ENCODE peak calls at places on chromosomes 11 and 22, in ten cellular contexts. One of them, this sample, is unnamed.

GRCh38 chr11:35317253-35317652 is 102.1 kb downstream of the SLC1A2 start:
- DNase-seq in retinal pigment epithelial cell: no peak
- DNase-seq in cardiac fibroblast: no peak
- DNase-seq in PC-3: no peak
- DNase-seq in right atrium auricular region: no peak
- DNase-seq in AG04450: no peak
- DNase-seq in upper lobe of left lung: no peak
- DNase-seq in spleen: peak; percentile 67
- DNase-seq in fibroblast of pulmonary artery: no peak
- DNase-seq in CD8-positive, alpha-beta T cell: no peak
- DNase-seq in this sample: no peak

GRCh38 chr11:64263021-64263946 is 12.0 kb downstream of the PLCB3 start:
- DNase-seq in retinal pigment epithelial cell: no peak
- DNase-seq in cardiac fibroblast: peak; percentile 69
- DNase-seq in PC-3: no peak
- DNase-seq in right atrium auricular region: no peak
- DNase-seq in AG04450: no peak
- DNase-seq in upper lobe of left lung: no peak
- DNase-seq in spleen: peak; percentile 72
- DNase-seq in fibroblast of pulmonary artery: peak; percentile 60
- DNase-seq in CD8-positive, alpha-beta T cell: no peak
- DNase-seq in this sample: peak; percentile 71

GRCh38 chr11:118921121-118921928 is 4.4 kb downstream of the BCL9L start:
- DNase-seq in retinal pigment epithelial cell: peak; percentile 82
- DNase-seq in cardiac fibroblast: peak; percentile 96
- DNase-seq in PC-3: peak; percentile 77
- DNase-seq in right atrium auricular region: peak; percentile 91
- DNase-seq in AG04450: no peak
- DNase-seq in upper lobe of left lung: peak; percentile 87
- DNase-seq in spleen: peak; percentile 76
- DNase-seq in fibroblast of pulmonary artery: peak; percentile 96
- DNase-seq in CD8-positive, alpha-beta T cell: no peak
- DNase-seq in this sample: peak; percentile 70

GRCh38 chr22:19173047-19174035 is 5.2 kb downstream of the SLC25A1 start:
- DNase-seq in retinal pigment epithelial cell: no peak
- DNase-seq in cardiac fibroblast: peak; percentile 14
- DNase-seq in PC-3: no peak
- DNase-seq in right atrium auricular region: no peak
- DNase-seq in AG04450: no peak
- DNase-seq in upper lobe of left lung: no peak
- DNase-seq in spleen: peak; percentile 74
- DNase-seq in fibroblast of pulmonary artery: no peak
- DNase-seq in CD8-positive, alpha-beta T cell: no peak
- DNase-seq in this sample: no peak

GRCh38 chr22:37141476-37141875 is 8.2 kb downstream of the IL2RB start:
- DNase-seq in retinal pigment epithelial cell: no peak
- DNase-seq in cardiac fibroblast: no peak
- DNase-seq in PC-3: no peak
- DNase-seq in right atrium auricular region: no peak
- DNase-seq in AG04450: no peak
- DNase-seq in upper lobe of left lung: no peak
- DNase-seq in spleen: no peak
- DNase-seq in fibroblast of pulmonary artery: no peak
- DNase-seq in CD8-positive, alpha-beta T cell: no peak
- DNase-seq in this sample: no peak

GRCh38 chr11:413120-414081 is 1.4 kb downstream of the SIGIRR start:
- DNase-seq in retinal pigment epithelial cell: no peak
- DNase-seq in cardiac fibroblast: no peak
- DNase-seq in PC-3: no peak
- DNase-seq in right atrium auricular region: no peak
- DNase-seq in AG04450: no peak
- DNase-seq in upper lobe of left lung: peak; percentile 65
- DNase-seq in spleen: peak; percentile 71
- DNase-seq in fibroblast of pulmonary artery: no peak
- DNase-seq in CD8-positive, alpha-beta T cell: no peak
- DNase-seq in this sample: no peak

GRCh38 chr11:122895591-122895990 is 13.0 kb downstream of the JHY start:
- DNase-seq in retinal pigment epithelial cell: no peak
- DNase-seq in cardiac fibroblast: peak; percentile 21
- DNase-seq in PC-3: peak; percentile 18
- DNase-seq in right atrium auricular region: no peak
- DNase-seq in AG04450: no peak
- DNase-seq in upper lobe of left lung: no peak
- DNase-seq in spleen: no peak
- DNase-seq in fibroblast of pulmonary artery: no peak
- DNase-seq in CD8-positive, alpha-beta T cell: no peak
- DNase-seq in this sample: no peak

GRCh38 chr11:68536706-68537105 is 76.2 kb downstream of the PPP6R3 start:
- DNase-seq in retinal pigment epithelial cell: no peak
- DNase-seq in cardiac fibroblast: no peak
- DNase-seq in PC-3: no peak
- DNase-seq in right atrium auricular region: no peak
- DNase-seq in AG04450: no peak
- DNase-seq in upper lobe of left lung: no peak
- DNase-seq in spleen: no peak
- DNase-seq in fibroblast of pulmonary artery: no peak
- DNase-seq in CD8-positive, alpha-beta T cell: no peak
- DNase-seq in this sample: no peak

GRCh38 chr11:36009469-36009868 is 65.6 kb downstream of the LDLRAD3 start:
- DNase-seq in retinal pigment epithelial cell: peak; percentile 35
- DNase-seq in cardiac fibroblast: peak; percentile 79
- DNase-seq in PC-3: peak; percentile 69
- DNase-seq in right atrium auricular region: no peak
- DNase-seq in AG04450: no peak
- DNase-seq in upper lobe of left lung: no peak
- DNase-seq in spleen: no peak
- DNase-seq in fibroblast of pulmonary artery: peak; percentile 76
- DNase-seq in CD8-positive, alpha-beta T cell: no peak
- DNase-seq in this sample: peak; percentile 75

GRCh38 chr11:17978553-17979287 is 34.1 kb downstream of the SERGEF start:
- DNase-seq in retinal pigment epithelial cell: no peak
- DNase-seq in cardiac fibroblast: peak; percentile 62
- DNase-seq in PC-3: peak; percentile 67
- DNase-seq in right atrium auricular region: no peak
- DNase-seq in AG04450: no peak
- DNase-seq in upper lobe of left lung: peak; percentile 33
- DNase-seq in spleen: no peak
- DNase-seq in fibroblast of pulmonary artery: peak; percentile 54
- DNase-seq in CD8-positive, alpha-beta T cell: no peak
- DNase-seq in this sample: peak; percentile 32

GRCh38 chr11:86678823-86679222 is 6.4 kb upstream of the ME3 start:
- DNase-seq in retinal pigment epithelial cell: no peak
- DNase-seq in cardiac fibroblast: peak; percentile 49
- DNase-seq in PC-3: no peak
- DNase-seq in right atrium auricular region: no peak
- DNase-seq in AG04450: peak; percentile 33
- DNase-seq in upper lobe of left lung: no peak
- DNase-seq in spleen: no peak
- DNase-seq in fibroblast of pulmonary artery: no peak
- DNase-seq in CD8-positive, alpha-beta T cell: no peak
- DNase-seq in this sample: peak; percentile 71

GRCh38 chr11:86941077-86941870 is 13.9 kb downstream of the FZD4 start:
- DNase-seq in retinal pigment epithelial cell: no peak
- DNase-seq in cardiac fibroblast: no peak
- DNase-seq in PC-3: no peak
- DNase-seq in right atrium auricular region: no peak
- DNase-seq in AG04450: no peak
- DNase-seq in upper lobe of left lung: no peak
- DNase-seq in spleen: no peak
- DNase-seq in fibroblast of pulmonary artery: no peak
- DNase-seq in CD8-positive, alpha-beta T cell: no peak
- DNase-seq in this sample: no peak

GRCh38 chr22:36775589-36775965 is 342 bp downstream of the IFT27 start:
- DNase-seq in retinal pigment epithelial cell: no peak
- DNase-seq in cardiac fibroblast: no peak
- DNase-seq in PC-3: peak; percentile 7
- DNase-seq in right atrium auricular region: no peak
- DNase-seq in AG04450: no peak
- DNase-seq in upper lobe of left lung: peak; percentile 58
- DNase-seq in spleen: peak; percentile 89
- DNase-seq in fibroblast of pulmonary artery: peak; percentile 13
- DNase-seq in CD8-positive, alpha-beta T cell: peak; percentile 43
- DNase-seq in this sample: peak; percentile 12

GRCh38 chr11:26418391-26418790 is 86.5 kb downstream of the ANO3 start:
- DNase-seq in retinal pigment epithelial cell: no peak
- DNase-seq in cardiac fibroblast: no peak
- DNase-seq in PC-3: no peak
- DNase-seq in right atrium auricular region: no peak
- DNase-seq in AG04450: no peak
- DNase-seq in upper lobe of left lung: no peak
- DNase-seq in spleen: no peak
- DNase-seq in fibroblast of pulmonary artery: no peak
- DNase-seq in CD8-positive, alpha-beta T cell: no peak
- DNase-seq in this sample: no peak

GRCh38 chr11:72446929-72447753 is 12.8 kb upstream of the CLPB start:
- DNase-seq in retinal pigment epithelial cell: no peak
- DNase-seq in cardiac fibroblast: peak; percentile 78
- DNase-seq in PC-3: peak; percentile 83
- DNase-seq in right atrium auricular region: no peak
- DNase-seq in AG04450: peak; percentile 24
- DNase-seq in upper lobe of left lung: no peak
- DNase-seq in spleen: no peak
- DNase-seq in fibroblast of pulmonary artery: peak; percentile 80
- DNase-seq in CD8-positive, alpha-beta T cell: no peak
- DNase-seq in this sample: peak; percentile 69
- TF ChIP-seq CTCF in retinal pigment epithelial cell: peak; percentile 77
- TF ChIP-seq CTCF in cardiac fibroblast: peak; percentile 72
- TF ChIP-seq CTCF in PC-3: peak; percentile 95
- TF ChIP-seq CTCF in right atrium auricular region: peak; percentile 80
- TF ChIP-seq CTCF in AG04450: peak; percentile 82
- TF ChIP-seq CTCF in upper lobe of left lung: peak; percentile 47
- TF ChIP-seq CTCF in spleen: peak; percentile 76
- TF ChIP-seq CTCF in fibroblast of pulmonary artery: peak; percentile 89
- TF ChIP-seq CTCF in CD8-positive, alpha-beta T cell: peak; percentile 68
- TF ChIP-seq CTCF in this sample: peak; percentile 80

GRCh38 chr22:50300620-50301257 is 6.7 kb downstream of the PLXNB2 start:
- DNase-seq in retinal pigment epithelial cell: no peak
- DNase-seq in cardiac fibroblast: no peak
- DNase-seq in PC-3: no peak
- DNase-seq in right atrium auricular region: no peak
- DNase-seq in AG04450: no peak
- DNase-seq in upper lobe of left lung: no peak
- DNase-seq in spleen: no peak
- DNase-seq in fibroblast of pulmonary artery: no peak
- DNase-seq in CD8-positive, alpha-beta T cell: no peak
- DNase-seq in this sample: no peak
- H3K4me3 ChIP-seq in retinal pigment epithelial cell: peak overlapping the region; percentile 57
- H3K4me3 ChIP-seq in cardiac fibroblast: no peak overlapping the region
- H3K4me3 ChIP-seq in PC-3: no peak overlapping the region
- H3K4me3 ChIP-seq in right atrium auricular region: no peak overlapping the region
- H3K4me3 ChIP-seq in AG04450: no peak overlapping the region
- H3K4me3 ChIP-seq in upper lobe of left lung: no peak overlapping the region
- H3K4me3 ChIP-seq in spleen: no peak overlapping the region
- H3K4me3 ChIP-seq in fibroblast of pulmonary artery: no peak overlapping the region
- H3K4me3 ChIP-seq in CD8-positive, alpha-beta T cell: no peak overlapping the region
- H3K4me3 ChIP-seq in this sample: no peak overlapping the region

GRCh38 chr22:29824677-29825076 is 13.4 kb downstream of the ASCC2 start:
- DNase-seq in retinal pigment epithelial cell: no peak
- DNase-seq in cardiac fibroblast: no peak
- DNase-seq in PC-3: no peak
- DNase-seq in right atrium auricular region: peak; percentile 92
- DNase-seq in AG04450: no peak
- DNase-seq in upper lobe of left lung: no peak
- DNase-seq in spleen: no peak
- DNase-seq in fibroblast of pulmonary artery: no peak
- DNase-seq in CD8-positive, alpha-beta T cell: no peak
- DNase-seq in this sample: no peak

GRCh38 chr22:29817724-29818123 is 20.4 kb downstream of the ASCC2 start:
- DNase-seq in retinal pigment epithelial cell: no peak
- DNase-seq in cardiac fibroblast: no peak
- DNase-seq in PC-3: no peak
- DNase-seq in right atrium auricular region: no peak
- DNase-seq in AG04450: no peak
- DNase-seq in upper lobe of left lung: no peak
- DNase-seq in spleen: no peak
- DNase-seq in fibroblast of pulmonary artery: no peak
- DNase-seq in CD8-positive, alpha-beta T cell: no peak
- DNase-seq in this sample: no peak

GRCh38 chr22:29821790-29822130 is 16.3 kb downstream of the ASCC2 start:
- DNase-seq in retinal pigment epithelial cell: no peak
- DNase-seq in cardiac fibroblast: no peak
- DNase-seq in PC-3: no peak
- DNase-seq in right atrium auricular region: no peak
- DNase-seq in AG04450: no peak
- DNase-seq in upper lobe of left lung: no peak
- DNase-seq in spleen: no peak
- DNase-seq in fibroblast of pulmonary artery: no peak
- DNase-seq in CD8-positive, alpha-beta T cell: no peak
- DNase-seq in this sample: no peak

GRCh38 chr22:29816980-29817379 is 21.1 kb downstream of the ASCC2 start:
- DNase-seq in retinal pigment epithelial cell: no peak
- DNase-seq in cardiac fibroblast: no peak
- DNase-seq in PC-3: no peak
- DNase-seq in right atrium auricular region: no peak
- DNase-seq in AG04450: no peak
- DNase-seq in upper lobe of left lung: no peak
- DNase-seq in spleen: no peak
- DNase-seq in fibroblast of pulmonary artery: no peak
- DNase-seq in CD8-positive, alpha-beta T cell: no peak
- DNase-seq in this sample: no peak

DNA sequence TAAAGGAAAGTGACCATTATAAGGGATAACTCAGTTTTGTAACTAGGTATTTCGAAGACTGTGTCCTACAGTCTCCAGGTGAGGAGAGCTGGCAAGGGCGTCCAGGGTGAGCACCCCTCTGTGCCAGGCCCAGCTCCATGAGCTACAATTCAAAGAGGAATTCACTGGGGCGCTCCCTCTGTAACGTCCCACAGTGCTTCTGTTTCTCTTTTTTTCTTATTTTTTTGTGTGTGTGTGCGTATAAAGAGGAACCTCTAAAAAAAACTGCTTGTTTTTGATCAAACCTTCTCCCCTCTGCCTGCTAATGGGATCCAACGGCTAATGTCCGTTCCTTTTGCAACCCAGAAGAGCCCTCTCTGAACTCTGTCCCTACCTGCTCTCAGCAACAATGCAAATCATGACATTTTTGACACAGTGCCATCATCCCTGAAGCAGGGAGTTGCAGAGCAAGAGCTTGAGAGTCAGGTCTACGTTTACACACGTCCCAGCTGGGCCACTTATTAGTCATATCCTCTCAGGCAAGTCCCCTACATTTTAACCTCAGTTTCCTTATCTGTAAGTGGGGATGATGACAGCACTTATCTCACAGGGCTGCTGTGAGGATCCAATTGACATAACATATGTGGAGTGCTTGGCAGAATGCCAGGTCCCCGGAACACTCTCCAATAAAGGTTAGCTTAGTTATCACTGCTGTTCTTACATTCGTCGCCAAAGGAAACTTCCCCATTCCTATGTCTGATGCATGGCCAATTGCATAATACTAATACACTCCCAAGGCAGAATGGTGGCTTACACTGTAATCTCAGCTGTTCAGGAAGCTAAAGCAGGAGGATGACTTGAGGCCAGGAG is 16.9 kb downstream of the ASCC2 start:
- DNase-seq in retinal pigment epithelial cell: no peak
- DNase-seq in cardiac fibroblast: peak; percentile 98
- DNase-seq in PC-3: peak; percentile 94
- DNase-seq in right atrium auricular region: peak; percentile 99
- DNase-seq in AG04450: peak; percentile 77
- DNase-seq in upper lobe of left lung: peak; percentile 97
- DNase-seq in spleen: no peak
- DNase-seq in fibroblast of pulmonary artery: peak; percentile 100
- DNase-seq in CD8-positive, alpha-beta T cell: peak; percentile 14
- DNase-seq in this sample: peak; percentile 83
- TF ChIP-seq CTCF in retinal pigment epithelial cell: no peak
- TF ChIP-seq CTCF in cardiac fibroblast: no peak
- TF ChIP-seq CTCF in PC-3: no peak
- TF ChIP-seq CTCF in right atrium auricular region: no peak
- TF ChIP-seq CTCF in AG04450: no peak
- TF ChIP-seq CTCF in upper lobe of left lung: no peak
- TF ChIP-seq CTCF in spleen: no peak
- TF ChIP-seq CTCF in fibroblast of pulmonary artery: no peak
- TF ChIP-seq CTCF in CD8-positive, alpha-beta T cell: no peak
- TF ChIP-seq CTCF in this sample: no peak

GRCh38 chr11:101128571-101129202 is 926 bp downstream of the PGR start:
- DNase-seq in retinal pigment epithelial cell: no peak
- DNase-seq in cardiac fibroblast: no peak
- DNase-seq in PC-3: no peak
- DNase-seq in right atrium auricular region: no peak
- DNase-seq in AG04450: no peak
- DNase-seq in upper lobe of left lung: peak; percentile 21
- DNase-seq in spleen: peak; percentile 66
- DNase-seq in fibroblast of pulmonary artery: no peak
- DNase-seq in CD8-positive, alpha-beta T cell: no peak
- DNase-seq in this sample: no peak
- H3K4me3 ChIP-seq in retinal pigment epithelial cell: peak overlapping the region; percentile 65
- H3K4me3 ChIP-seq in cardiac fibroblast: peak overlapping the region; percentile 48
- H3K4me3 ChIP-seq in PC-3: no peak overlapping the region
- H3K4me3 ChIP-seq in right atrium auricular region: peak overlapping the region; percentile 58
- H3K4me3 ChIP-seq in AG04450: no peak overlapping the region
- H3K4me3 ChIP-seq in upper lobe of left lung: no peak overlapping the region
- H3K4me3 ChIP-seq in spleen: peak overlapping the region; percentile 45
- H3K4me3 ChIP-seq in fibroblast of pulmonary artery: peak overlapping the region; percentile 49
- H3K4me3 ChIP-seq in CD8-positive, alpha-beta T cell: no peak overlapping the region
- H3K4me3 ChIP-seq in this sample: no peak overlapping the region